ENCODE peak calls at places on chromosomes 11 and 22, in four cellular contexts. O, H, U and V are unnamed samples.

GRCh38 chr22:22692707-22693530 is 48.5 kb downstream of the GGTLC2 start:
- DNase-seq in U (peak), O (no peak), H (no peak), V (no peak)

GRCh38 chr11:2997406-2997805 is 5.3 kb upstream of the NAP1L4 start:
- DNase-seq in H (no peak), O (no peak), U (peak), V (no peak)

GRCh38 chr11:110565344-110565684 is 135.6 kb downstream of the FDX1 start:
- DNase-seq in H (no peak), O (no peak), U (no peak), V (no peak)

GRCh38 chr11:69468911-69469885 is 12.3 kb upstream of the LINC01488 start:
- DNase-seq in O (no peak), H (no peak), U (no peak), V (no peak)

GRCh38 chr11:74612877-74613276 is 20.5 kb downstream of the POLD3 start:
- DNase-seq in O (no peak), H (no peak), U (no peak), V (no peak)

GRCh38 chr11:46917109-46918086 is 952 bp downstream of the LRP4 start:
- DNase-seq in H (no peak), O (no peak), U (peak), V (no peak)

GRCh38 chr11:9379046-9379445 is 5.4 kb upstream of the IPO7 start:
- DNase-seq in U (no peak), H (no peak), O (no peak), V (no peak)

GRCh38 chr11:121652982-121653381 is 200.2 kb upstream of the SORL1-AS1 start:
- DNase-seq in U (no peak), O (peak), H (no peak), V (peak)

GRCh38 chr11:9276571-9276970 is 11.4 kb upstream of the DENND5A start:
- DNase-seq in O (no peak), H (no peak), U (no peak), V (no peak)

GRCh38 chr11:77082838-77083552 is 16.2 kb downstream of the CAPN5 start:
- DNase-seq in O (no peak), U (peak), H (no peak), V (no peak)

GRCh38 chr22:24485608-24486007 is 9.5 kb upstream of the UPB1 start:
- DNase-seq in H (no peak), O (no peak), U (no peak), V (no peak)

GRCh38 chr22:48528221-48528915 is 1299.3 kb downstream of the BRD1 start:
- DNase-seq in U (no peak), H (no peak), O (no peak), V (no peak)

GRCh38 chr11:23112987-23113886 is 253.0 kb upstream of the CCDC179 start:
- DNase-seq in O (peak), U (no peak), H (no peak), V (peak)

GRCh38 chr22:43232445-43232844 is 45.5 kb upstream of the TTLL12 start:
- DNase-seq in U (no peak), H (no peak), O (no peak), V (no peak)

GRCh38 chr11:78641541-78641940 is 66.9 kb upstream of the NARS2 start:
- DNase-seq in U (no peak), O (no peak), H (no peak), V (no peak)

GRCh38 chr22:35838849-35839646 is 121.4 kb downstream of the APOL5 start:
- DNase-seq in U (no peak), H (no peak), O (peak), V (peak)

GRCh38 chr11:73578786-73579185 is 19.1 kb downstream of the FAM168A start:
- DNase-seq in U (no peak), O (no peak), H (no peak), V (no peak)

GRCh38 chr11:63811522-63811921 is 1.7 kb upstream of the SPINDOC start:
- DNase-seq in H (no peak), U (no peak), O (no peak), V (no peak)

GRCh38 chr11:86490582-86490981 is 115.9 kb downstream of the CCDC81 start:
- DNase-seq in O (no peak), H (no peak), U (no peak), V (no peak)